ENCODE peak calls at places on chromosomes 16 and 17, in four cellular contexts. I is K562, J is HepG2, U is GM12878. O is an unnamed sample.

GRCh38 chr17:16877102-16877501 is 94.8 kb downstream of the TNFRSF13B start:
- DNase-seq in I (no peak), J (no peak), U (no peak), O (no peak)

GRCh38 chr17:72732893-72733618 is 359.4 kb downstream of the SLC39A11 start:
- DNase-seq in I (no peak), J (no peak), U (no peak), O (no peak)

GRCh38 chr17:78355045-78355641 is 4.7 kb downstream of the SOCS3 start:
- DNase-seq in I (no peak), J (peak), U (no peak), O (no peak)

GRCh38 chr16:8831450-8832382 is 34.1 kb downstream of the PMM2 start:
- DNase-seq in I (no peak), J (no peak), U (no peak), O (no peak)

GRCh38 chr16:12719972-12720371 is 83.7 kb downstream of the CPPED1 start:
- DNase-seq in I (no peak), J (no peak), U (no peak), O (no peak)

GRCh38 chr16:69340095-69340644 is 598 bp downstream of the NIP7 start:
- DNase-seq in I (no peak), J (no peak), U (no peak), O (no peak)

GRCh38 chr16:59632266-59632855 is 898.2 kb upstream of the GOT2 start:
- DNase-seq in I (no peak), J (no peak), U (no peak), O (no peak)

GRCh38 chr17:42276609-42277341 is 584 bp upstream of the STAT5B start:
- DNase-seq in I (peak), J (peak), U (no peak), O (peak)

GRCh38 chr16:78785218-78785617 is 685.8 kb downstream of the WWOX start:
- DNase-seq in I (no peak), J (no peak), U (no peak), O (no peak)

GRCh38 chr16:88700322-88700635 is 5.9 kb downstream of the RNF166 start:
- DNase-seq in I (no peak), J (no peak), U (no peak), O (no peak)

GRCh38 chr17:72390675-72391501 is 270.1 kb downstream of the SOX9 start:
- DNase-seq in I (no peak), J (no peak), U (no peak), O (peak)

GRCh38 chr16:23182206-23182674 is 305 bp upstream of the SCNN1G start:
- DNase-seq in I (peak), J (peak), U (peak), O (peak)

GRCh38 chr16:23181506-23181905 is 1.0 kb upstream of the SCNN1G start:
- DNase-seq in I (no peak), J (no peak), U (no peak), O (no peak)

GRCh38 chr16:23183486-23183862 is 929 bp downstream of the SCNN1G start:
- DNase-seq in I (no peak), J (no peak), U (no peak), O (no peak)

GRCh38 chr16:23185661-23186060 is 3.1 kb downstream of the SCNN1G start:
- DNase-seq in I (no peak), J (no peak), U (no peak), O (no peak)

DNA sequence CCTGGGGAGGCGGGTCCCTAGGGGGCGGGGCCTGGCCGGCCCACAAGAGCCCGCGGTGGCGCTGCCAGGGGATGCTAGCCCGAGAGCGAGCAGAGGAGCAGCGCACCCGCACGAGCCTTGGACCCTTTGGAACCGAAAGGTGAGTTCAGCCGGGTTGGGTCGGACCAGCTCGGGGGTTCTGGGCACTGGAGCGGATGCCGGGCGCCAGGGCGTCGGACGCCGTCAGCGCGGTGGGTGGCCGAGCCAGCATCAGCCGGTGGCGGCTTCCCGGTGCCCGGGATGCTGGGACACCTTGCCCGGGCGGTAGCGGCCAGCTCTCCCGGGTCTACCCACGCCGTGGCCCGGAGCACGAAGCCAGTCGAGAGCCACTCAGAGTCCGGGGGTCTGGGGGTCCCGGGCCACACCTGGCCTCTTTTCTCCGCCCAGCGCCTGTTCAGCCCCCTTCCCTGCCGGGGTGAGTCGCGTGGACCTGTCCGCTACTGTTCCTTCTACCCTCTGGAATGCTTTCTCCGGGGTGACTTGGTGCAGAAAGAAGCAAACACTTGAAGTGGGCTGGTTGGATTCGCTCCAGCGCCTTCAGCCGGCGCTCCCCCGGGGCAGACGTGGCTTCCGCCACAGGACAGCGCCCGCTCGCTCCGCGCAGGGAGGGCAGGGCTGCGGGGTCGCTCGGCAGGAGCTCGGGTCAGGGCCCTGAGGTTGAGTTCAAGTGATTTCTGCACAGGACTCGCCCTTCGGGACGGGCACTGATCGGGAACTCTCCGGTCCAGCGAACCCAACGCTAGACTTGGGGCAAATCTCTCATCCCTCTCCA is at the start of gene SCNN1G:
- DNase-seq in I (no peak), J (no peak), U (no peak), O (no peak)
- H3K4me3 ChIP-seq in I (no peak), J (peak), U (no peak), O (peak)

GRCh38 chr17:34387566-34387965 is 24.5 kb upstream of the CCL1 start:
- DNase-seq in I (no peak), J (no peak), U (no peak), O (no peak)
- TF ChIP-seq MYC in I (no peak), J (no peak), U (no peak), O (no peak)

DNA sequence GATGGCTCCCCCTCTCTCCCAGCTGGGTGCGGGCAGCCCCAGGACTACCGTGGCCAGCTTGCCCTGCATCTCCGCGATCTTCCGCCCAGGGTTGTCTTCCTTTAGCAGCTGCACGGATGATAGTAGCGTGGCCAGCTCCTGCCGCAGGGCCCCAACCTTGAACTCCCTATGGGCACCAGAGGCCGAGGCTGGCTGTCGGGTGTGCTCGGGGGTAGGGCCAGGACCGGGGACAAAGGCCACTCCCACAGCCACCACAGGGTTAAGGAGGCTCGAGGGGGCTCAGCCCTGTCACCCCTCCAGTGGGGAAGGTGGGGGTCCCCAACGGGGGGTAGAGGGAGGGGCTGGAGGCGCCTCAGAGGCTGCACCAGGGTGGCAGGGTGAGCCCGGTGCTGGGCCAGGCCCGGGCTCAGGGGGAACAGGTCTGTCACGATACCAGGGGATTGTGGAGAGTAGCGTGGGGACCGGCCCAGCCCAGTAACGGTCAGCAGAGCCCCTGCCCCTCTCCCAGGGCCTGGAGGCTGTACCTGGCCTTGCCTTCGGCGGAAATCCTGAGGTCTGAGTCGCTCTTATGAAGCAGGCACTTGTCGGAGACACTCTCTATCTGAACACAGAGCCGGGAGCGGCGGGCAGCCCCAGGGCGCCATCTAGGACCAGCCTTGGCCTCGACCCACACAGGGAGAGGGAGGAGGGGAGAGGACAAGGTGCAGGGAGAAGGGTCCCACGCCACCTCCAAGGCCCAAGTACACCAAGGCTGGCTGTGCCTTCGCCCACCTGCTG is 5.2 kb downstream of the PERCC1 start:
- DNase-seq in I (no peak), J (peak), U (no peak), O (no peak)
- TF ChIP-seq RFX5 in I (no peak), J (no peak), U (no peak), O (no peak)

GRCh38 chr16:84832488-84833141 is 12.8 kb downstream of the CRISPLD2 start:
- DNase-seq in I (no peak), J (no peak), U (no peak), O (no peak)

GRCh38 chr16:84836234-84836647 is 16.5 kb downstream of the CRISPLD2 start:
- DNase-seq in I (no peak), J (no peak), U (no peak), O (peak)

GRCh38 chr16:84833142-84833495 is 13.3 kb downstream of the CRISPLD2 start:
- DNase-seq in I (no peak), J (no peak), U (no peak), O (no peak)

GRCh38 chr16:84834403-84834772 is 14.6 kb downstream of the CRISPLD2 start:
- DNase-seq in I (no peak), J (no peak), U (no peak), O (no peak)

GRCh38 chr16:84833542-84834402 is 14.0 kb downstream of the CRISPLD2 start:
- DNase-seq in I (no peak), J (no peak), U (no peak), O (no peak)
- H3K4me3 ChIP-seq in I (no peak), J (no peak), U (no peak), O (no peak)

DNA sequence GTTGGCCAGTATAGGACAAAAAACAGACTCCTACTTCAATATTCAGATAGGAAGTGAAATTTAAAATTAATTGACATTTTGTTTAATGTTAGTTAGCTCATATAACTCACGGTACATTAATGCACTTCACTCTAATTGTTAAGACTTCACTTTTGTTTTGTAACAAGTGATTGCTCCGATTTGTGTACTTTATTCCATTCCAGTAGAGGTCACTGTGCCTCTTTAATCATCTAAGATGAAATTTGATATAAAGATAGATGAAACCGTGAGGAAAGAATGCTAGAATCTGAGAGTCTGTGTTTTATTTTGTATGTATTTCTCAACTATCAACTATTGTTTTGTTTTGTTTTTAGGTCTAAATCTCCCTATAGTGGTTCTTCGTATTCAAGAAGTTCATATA is 29.0 kb downstream of the RBBP6 start:
- DNase-seq in I (no peak), J (no peak), U (no peak), O (peak)
- TF ChIP-seq MYC in I (no peak), J (no peak), U (no peak), O (no peak)